ENCODE peak calls at places on chromosomes 2 and 18, in six cellular contexts. O, Q, V, B, H and X are unnamed samples.

GRCh38 chr2:118903029-118903351 is 39.0 kb upstream of the MARCO start:
- DNase-seq in O (no peak), B (no peak), Q (no peak), H (no peak), V (no peak), X (no peak)

GRCh38 chr2:10228611-10229365 is 73.9 kb upstream of the HPCAL1 start:
- DNase-seq in B (no peak), Q (no peak), H (no peak), V (peak; percentile 39), O (no peak), X (no peak)

GRCh38 chr2:74841663-74842062 is 7.7 kb downstream of the HK2 start:
- DNase-seq in B (no peak), V (no peak), H (no peak), Q (no peak), O (no peak), X (no peak)

GRCh38 chr2:207561386-207562080 is 31.8 kb downstream of the CREB1 start:
- DNase-seq in B (no peak), H (no peak), Q (no peak), O (no peak), V (no peak), X (no peak)

GRCh38 chr2:18949871-18950597 is 360.7 kb upstream of the NT5C1B start:
- DNase-seq in V (no peak), Q (peak; percentile 48), H (no peak), B (peak; percentile 31), O (no peak), X (no peak)

GRCh38 chr18:35603528-35603927 is 22.0 kb downstream of the GALNT1 start:
- DNase-seq in Q (no peak), B (no peak), O (no peak), H (no peak), V (peak; percentile 31), X (no peak)

GRCh38 chr2:127217470-127218325 is 2.4 kb downstream of the CYP27C1 start:
- DNase-seq in V (no peak), H (no peak), O (no peak), B (peak; percentile 71), Q (peak; percentile 98), X (no peak)

GRCh38 chr2:19690429-19690828 is 211.4 kb downstream of the TTC32 start:
- DNase-seq in H (no peak), Q (no peak), B (no peak), O (no peak), V (no peak), X (no peak)

GRCh38 chr2:146927080-146927714 is 917.6 kb upstream of the ACVR2A start:
- DNase-seq in O (no peak), V (peak; percentile 28), Q (peak; percentile 59), H (no peak), B (no peak), X (no peak)

GRCh38 chr2:202031261-202031986 is 2.2 kb upstream of the FZD7 start:
- DNase-seq in V (no peak), O (no peak), Q (no peak), H (no peak), B (no peak), X (no peak)
- H3K27ac ChIP-seq in V (no peak overlapping the region), O (no peak overlapping the region), Q (no peak overlapping the region), H (no peak overlapping the region), B (no peak overlapping the region), X (no peak overlapping the region)

GRCh38 chr2:169478745-169479256 is 493 bp upstream of the BBS5 start:
- DNase-seq in Q (no peak), V (no peak), O (no peak), H (no peak), B (no peak), X (no peak)
- H3K27ac ChIP-seq in Q (peak overlapping the region; percentile 33), V (no peak overlapping the region), O (peak overlapping the region; percentile 56), H (peak overlapping the region; percentile 48), B (peak overlapping the region; percentile 88), X (peak overlapping the region; percentile 88)

GRCh38 chr2:53848062-53848461 is 11.7 kb downstream of the GPR75 start:
- DNase-seq in H (no peak), Q (no peak), B (no peak), O (no peak), V (no peak), X (no peak)
- H3K27ac ChIP-seq in H (no peak overlapping the region), Q (no peak overlapping the region), B (no peak overlapping the region), O (no peak overlapping the region), V (no peak overlapping the region), X (no peak overlapping the region)

DNA sequence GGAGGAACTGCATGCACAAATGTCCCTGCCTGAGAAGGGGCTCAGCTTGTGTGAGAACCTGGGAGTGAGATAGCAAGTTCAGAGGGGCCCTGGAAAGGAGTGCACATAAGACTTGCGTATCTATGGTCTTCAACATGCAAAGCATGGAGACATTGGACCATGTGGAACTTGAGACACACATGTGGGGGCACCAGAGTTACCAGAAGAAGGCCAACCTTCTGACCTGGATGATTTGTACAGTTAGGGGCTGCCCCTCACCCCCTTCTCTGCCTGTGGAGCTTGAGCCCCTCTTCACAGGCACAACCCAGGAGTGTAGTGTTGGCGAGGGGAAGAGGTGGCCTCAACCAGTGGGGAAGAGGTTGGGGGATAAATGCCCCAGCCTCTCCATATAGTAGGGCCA is 165.0 kb upstream of the ARL4C start:
- DNase-seq in Q (no peak), V (no peak), B (no peak), O (no peak), H (no peak), X (no peak)
- H3K27ac ChIP-seq in Q (no peak overlapping the region), V (no peak overlapping the region), B (no peak overlapping the region), O (no peak overlapping the region), H (no peak overlapping the region), X (no peak overlapping the region)

GRCh38 chr2:43939695-43940094 is 56.1 kb downstream of the LRPPRC start:
- DNase-seq in V (no peak), B (no peak), Q (no peak), O (no peak), H (no peak), X (no peak)
- H3K27ac ChIP-seq in V (no peak overlapping the region), B (no peak overlapping the region), Q (no peak overlapping the region), O (no peak overlapping the region), H (no peak overlapping the region), X (peak overlapping the region; percentile 49)

DNA sequence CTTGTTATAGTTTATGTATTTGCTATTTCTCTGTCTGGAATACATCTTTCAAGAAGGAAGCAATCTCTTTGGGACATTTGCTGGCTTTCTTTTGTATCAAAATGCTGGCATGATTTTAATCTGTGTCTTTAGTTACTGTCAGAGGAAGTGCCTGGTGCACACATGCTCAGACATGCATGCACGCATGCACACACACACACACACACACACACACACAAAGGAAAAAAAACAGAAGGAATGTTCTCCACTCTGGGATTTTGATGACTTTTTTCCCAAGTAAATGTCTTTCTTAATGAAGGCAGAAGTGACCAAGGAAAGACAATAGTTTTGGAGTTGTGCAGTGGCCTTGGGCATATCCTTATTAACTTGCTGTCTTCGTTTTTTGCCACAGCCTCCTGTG is 6.7 kb downstream of the GNAL start:
- DNase-seq in O (no peak), H (no peak), B (no peak), Q (peak; percentile 28), V (no peak), X (no peak)
- H3K27ac ChIP-seq in O (no peak overlapping the region), H (no peak overlapping the region), B (no peak overlapping the region), Q (no peak overlapping the region), V (no peak overlapping the region), X (no peak overlapping the region)

DNA sequence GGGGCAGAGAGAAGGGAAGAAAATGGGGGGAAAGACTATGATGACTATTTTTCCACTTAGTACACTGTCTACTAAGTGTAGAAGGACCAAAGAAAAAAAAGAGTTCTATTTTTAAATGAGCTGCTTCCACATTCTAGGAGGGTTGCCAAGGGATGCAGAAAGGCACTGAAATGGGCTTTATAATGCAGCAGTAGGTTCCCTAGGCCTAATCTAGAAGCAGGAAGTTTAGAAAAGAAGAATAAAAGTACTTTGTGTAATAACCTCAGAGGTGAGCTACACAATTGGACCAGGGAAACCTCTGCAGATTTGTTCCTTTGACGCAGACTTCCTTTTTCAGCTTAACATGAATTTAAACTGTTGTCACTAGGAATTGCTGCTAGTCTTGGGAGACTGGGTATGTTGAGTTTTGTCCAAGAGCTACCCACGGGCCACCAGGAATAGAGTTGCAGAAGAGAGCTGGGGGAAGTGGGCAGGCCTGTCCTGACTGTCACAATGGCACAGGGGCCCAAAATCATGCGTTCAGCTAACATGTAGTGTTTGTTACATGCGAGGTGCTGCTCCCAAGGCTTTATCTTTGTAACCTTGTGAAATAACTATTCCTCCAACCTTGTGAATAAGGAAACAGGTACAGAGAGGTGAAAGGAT is 34.6 kb upstream of the RAB1A start:
- DNase-seq in V (no peak), H (no peak), B (no peak), Q (no peak), O (no peak), X (no peak)
- H3K27ac ChIP-seq in V (no peak overlapping the region), H (no peak overlapping the region), B (no peak overlapping the region), Q (no peak overlapping the region), O (no peak overlapping the region), X (peak overlapping the region; percentile 87)

GRCh38 chr2:56318147-56318546 is 134.4 kb downstream of the CCDC85A start:
- DNase-seq in H (no peak), O (no peak), V (no peak), Q (no peak), B (no peak), X (no peak)

GRCh38 chr2:56314809-56315208 is 131.0 kb downstream of the CCDC85A start:
- DNase-seq in B (no peak), V (no peak), H (no peak), Q (no peak), O (no peak), X (no peak)

DNA sequence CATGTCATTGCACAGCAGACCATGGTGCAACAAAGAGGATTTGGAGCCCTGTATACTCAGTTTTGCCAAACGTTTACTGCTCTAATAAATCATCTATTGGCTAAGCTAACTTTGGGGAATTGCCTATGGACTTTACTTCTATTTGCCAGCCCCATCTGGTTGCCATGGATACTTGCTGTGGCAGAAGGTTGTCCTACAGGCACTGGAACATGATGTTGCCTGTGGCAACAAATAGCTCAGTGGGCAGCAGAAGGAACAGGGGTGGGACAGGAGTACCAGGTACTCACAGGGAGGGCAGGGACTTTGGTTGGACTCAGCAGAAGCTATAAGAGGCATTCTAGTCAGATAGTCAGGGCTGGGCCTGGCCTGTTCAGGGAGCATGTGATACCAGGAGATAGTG is 129.8 kb downstream of the CCDC85A start:
- DNase-seq in B (no peak), V (peak; percentile 9), Q (no peak), O (no peak), H (no peak), X (no peak)
- H3K27ac ChIP-seq in B (no peak overlapping the region), V (no peak overlapping the region), Q (no peak overlapping the region), O (no peak overlapping the region), H (no peak overlapping the region), X (no peak overlapping the region)

DNA sequence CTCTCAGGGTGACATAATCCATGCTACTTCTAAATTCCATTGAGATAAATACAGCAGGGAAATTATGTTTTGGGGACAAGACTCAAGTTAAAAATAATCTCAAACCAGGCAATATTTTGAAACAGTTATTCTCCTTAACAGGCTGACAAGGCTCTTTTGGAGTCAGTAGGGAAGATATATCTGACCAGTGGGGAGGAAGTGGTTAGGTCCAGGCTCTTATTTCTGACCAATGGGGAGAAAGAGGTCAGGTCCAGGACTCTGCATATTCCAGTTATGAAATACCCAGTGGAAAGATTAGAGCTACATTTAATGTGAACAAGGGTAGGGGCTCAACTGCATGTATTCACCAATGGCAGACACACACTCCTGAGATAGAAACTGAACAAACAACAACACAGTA is 97.1 kb downstream of the DOCK10 start:
- DNase-seq in H (no peak), O (no peak), B (no peak), Q (no peak), V (no peak), X (no peak)
- H3K27ac ChIP-seq in H (no peak overlapping the region), O (peak overlapping the region; percentile 82), B (no peak overlapping the region), Q (no peak overlapping the region), V (no peak overlapping the region), X (no peak overlapping the region)